ENCODE peak calls at places on chromosomes 11 and 22, in seven cellular contexts. J, P, B, Y, R, H and F are unnamed samples.

GRCh38 chr22:50119169-50119767 is 29.5 kb downstream of the MOV10L1 start:
- DNase-seq in J (no peak), P (no peak), B (no peak), Y (no peak), R (no peak), H (no peak), F (no peak)

GRCh38 chr11:41201156-41201555 is 258.3 kb downstream of the LRRC4C start:
- DNase-seq in J (no peak), P (peak; percentile 0), B (peak; percentile 59), Y (no peak), R (no peak), H (peak; percentile 3), F (peak; percentile 28)

GRCh38 chr22:33337524-33337923 is 279.3 kb upstream of the SYN3 start:
- DNase-seq in J (no peak), P (no peak), B (no peak), Y (peak; percentile 69), R (no peak), H (no peak), F (no peak)

GRCh38 chr11:119373917-119374631 is 7.4 kb downstream of the USP2 start:
- DNase-seq in J (peak; percentile 33), P (peak; percentile 75), B (peak; percentile 50), Y (peak; percentile 89), R (peak; percentile 71), H (peak; percentile 85), F (peak; percentile 82)

GRCh38 chr22:37818397-37819099 is 4.6 kb upstream of the GALR3 start:
- DNase-seq in J (no peak), P (peak; percentile 35), B (peak; percentile 81), Y (peak; percentile 76), R (peak; percentile 65), H (peak; percentile 61), F (peak; percentile 51)

GRCh38 chr11:126926376-126926791 is 74.2 kb downstream of the KIRREL3 start:
- DNase-seq in J (no peak), P (peak; percentile 70), B (no peak), Y (no peak), R (no peak), H (peak; percentile 25), F (no peak)

GRCh38 chr11:15888596-15889345 is 467.6 kb downstream of the SOX6 start:
- DNase-seq in J (no peak), P (peak; percentile 11), B (no peak), Y (no peak), R (no peak), H (no peak), F (no peak)

GRCh38 chr11:113141010-113141409 is 173.4 kb upstream of the TTC12 start:
- DNase-seq in J (no peak), P (no peak), B (no peak), Y (no peak), R (no peak), H (no peak), F (no peak)

GRCh38 chr11:70490208-70490607 is 91.9 kb downstream of the CTTN start:
- DNase-seq in J (no peak), P (no peak), B (peak; percentile 46), Y (no peak), R (peak; percentile 4), H (no peak), F (no peak)

DNA sequence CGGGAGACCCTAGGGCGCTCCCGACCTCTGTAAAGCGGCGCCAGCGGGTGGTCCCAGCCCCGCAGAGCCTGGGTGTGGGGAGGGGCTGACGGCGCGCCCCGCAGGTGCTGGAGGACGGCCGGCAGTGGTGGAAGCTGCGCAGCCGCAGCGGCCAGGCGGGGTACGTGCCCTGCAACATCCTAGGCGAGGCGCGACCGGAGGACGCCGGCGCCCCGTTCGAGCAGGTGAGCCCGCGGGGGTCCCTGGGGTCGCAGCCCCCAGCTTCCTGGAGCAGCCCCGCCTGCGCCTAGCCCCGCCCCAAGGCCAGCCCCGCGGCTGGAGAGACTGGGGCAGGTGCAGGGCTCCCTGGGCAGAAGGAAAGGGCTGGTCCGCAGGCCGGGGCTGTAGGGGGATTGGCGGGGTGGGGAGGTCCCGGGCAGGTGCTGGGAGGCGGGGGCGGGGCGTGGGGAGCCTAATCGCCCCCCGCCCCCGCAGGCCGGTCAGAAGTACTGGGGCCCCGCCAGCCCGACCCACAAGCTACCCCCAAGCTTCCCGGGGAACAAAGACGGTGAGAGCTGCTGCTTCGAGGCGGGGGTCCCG is 19.7 kb downstream of the EPS8L2 start:
- DNase-seq in J (no peak), P (no peak), B (no peak), Y (peak; percentile 26), R (peak; percentile 19), H (no peak), F (no peak)
- H3K4me3 ChIP-seq in J (no peak overlapping the region), P (no peak overlapping the region), B (peak overlapping the region; percentile 32), Y (no peak overlapping the region), R (peak overlapping the region; percentile 40), H (no peak overlapping the region), F (no peak overlapping the region)

GRCh38 chr11:45301537-45302246 is 15.6 kb upstream of the SYT13 start:
- DNase-seq in J (no peak), P (no peak), B (no peak), Y (no peak), R (no peak), H (no peak), F (no peak)

GRCh38 chr11:45305874-45306623 is 19.9 kb upstream of the SYT13 start:
- DNase-seq in J (no peak), P (no peak), B (no peak), Y (no peak), R (no peak), H (no peak), F (no peak)

GRCh38 chr11:45303316-45303715 is 17.2 kb upstream of the SYT13 start:
- DNase-seq in J (no peak), P (no peak), B (no peak), Y (no peak), R (no peak), H (no peak), F (no peak)

GRCh38 chr11:45304992-45305335 is 18.8 kb upstream of the SYT13 start:
- DNase-seq in J (no peak), P (no peak), B (no peak), Y (no peak), R (no peak), H (no peak), F (no peak)

GRCh38 chr11:45304111-45304991 is 18.2 kb upstream of the SYT13 start:
- DNase-seq in J (no peak), P (no peak), B (peak; percentile 37), Y (no peak), R (no peak), H (no peak), F (no peak)
- H3K4me3 ChIP-seq in J (no peak overlapping the region), P (no peak overlapping the region), B (no peak overlapping the region), Y (no peak overlapping the region), R (no peak overlapping the region), H (no peak overlapping the region), F (no peak overlapping the region)

GRCh38 chr11:121661796-121662508 is 209.2 kb upstream of the SORL1-AS1 start:
- DNase-seq in J (peak; percentile 79), P (peak; percentile 93), B (no peak), Y (no peak), R (no peak), H (peak; percentile 89), F (peak; percentile 94)
- H3K4me3 ChIP-seq in J (no peak overlapping the region), P (no peak overlapping the region), B (no peak overlapping the region), Y (no peak overlapping the region), R (no peak overlapping the region), H (no peak overlapping the region), F (no peak overlapping the region)

GRCh38 chr22:24806663-24807001 is 621 bp downstream of the SGSM1 start:
- DNase-seq in J (no peak), P (no peak), B (no peak), Y (no peak), R (no peak), H (no peak), F (no peak)
- H3K4me3 ChIP-seq in J (no peak overlapping the region), P (no peak overlapping the region), B (no peak overlapping the region), Y (no peak overlapping the region), R (peak overlapping the region; percentile 57), H (no peak overlapping the region), F (no peak overlapping the region)

GRCh38 chr22:45212306-45212709 is 28.4 kb downstream of the KIAA0930 start:
- DNase-seq in J (peak; percentile 74), P (peak; percentile 96), B (no peak), Y (peak; percentile 50), R (peak; percentile 78), H (peak; percentile 88), F (peak; percentile 91)

GRCh38 chr22:45212992-45213751 is 27.5 kb downstream of the KIAA0930 start:
- DNase-seq in J (no peak), P (peak; percentile 81), B (no peak), Y (peak; percentile 31), R (peak; percentile 57), H (peak; percentile 49), F (peak; percentile 87)

GRCh38 chr22:45210577-45211431 is 29.9 kb downstream of the KIAA0930 start:
- DNase-seq in J (peak; percentile 82), P (no peak), B (no peak), Y (no peak), R (no peak), H (no peak), F (peak; percentile 89)

GRCh38 chr22:45211435-45211834 is 29.3 kb downstream of the KIAA0930 start:
- DNase-seq in J (no peak), P (no peak), B (no peak), Y (no peak), R (no peak), H (no peak), F (peak; percentile 84)

DNA sequence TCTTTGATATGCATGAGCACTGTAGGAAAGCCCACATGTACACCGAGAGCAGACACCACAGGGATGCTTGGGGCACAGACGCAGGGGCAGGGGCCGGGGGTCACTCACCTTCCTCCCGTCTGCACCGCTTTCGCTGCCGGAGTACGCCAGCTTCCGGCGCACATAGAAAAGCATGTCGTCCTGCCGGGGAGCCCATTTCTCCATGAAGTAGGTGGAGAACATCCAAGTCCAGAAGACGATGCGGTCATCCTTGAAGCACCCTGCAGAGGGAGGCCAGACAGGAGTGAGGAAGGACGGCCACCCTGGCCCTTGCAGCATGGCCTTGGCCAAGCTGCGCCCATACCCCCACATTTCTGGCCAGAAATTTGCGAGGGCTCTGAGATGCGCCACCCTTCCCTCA is 28.8 kb downstream of the KIAA0930 start:
- DNase-seq in J (no peak), P (no peak), B (no peak), Y (no peak), R (no peak), H (no peak), F (peak; percentile 73)
- H3K4me3 ChIP-seq in J (peak overlapping the region; percentile 49), P (peak overlapping the region; percentile 30), B (no peak overlapping the region), Y (no peak overlapping the region), R (peak overlapping the region; percentile 57), H (peak overlapping the region; percentile 47), F (peak overlapping the region; percentile 39)

DNA sequence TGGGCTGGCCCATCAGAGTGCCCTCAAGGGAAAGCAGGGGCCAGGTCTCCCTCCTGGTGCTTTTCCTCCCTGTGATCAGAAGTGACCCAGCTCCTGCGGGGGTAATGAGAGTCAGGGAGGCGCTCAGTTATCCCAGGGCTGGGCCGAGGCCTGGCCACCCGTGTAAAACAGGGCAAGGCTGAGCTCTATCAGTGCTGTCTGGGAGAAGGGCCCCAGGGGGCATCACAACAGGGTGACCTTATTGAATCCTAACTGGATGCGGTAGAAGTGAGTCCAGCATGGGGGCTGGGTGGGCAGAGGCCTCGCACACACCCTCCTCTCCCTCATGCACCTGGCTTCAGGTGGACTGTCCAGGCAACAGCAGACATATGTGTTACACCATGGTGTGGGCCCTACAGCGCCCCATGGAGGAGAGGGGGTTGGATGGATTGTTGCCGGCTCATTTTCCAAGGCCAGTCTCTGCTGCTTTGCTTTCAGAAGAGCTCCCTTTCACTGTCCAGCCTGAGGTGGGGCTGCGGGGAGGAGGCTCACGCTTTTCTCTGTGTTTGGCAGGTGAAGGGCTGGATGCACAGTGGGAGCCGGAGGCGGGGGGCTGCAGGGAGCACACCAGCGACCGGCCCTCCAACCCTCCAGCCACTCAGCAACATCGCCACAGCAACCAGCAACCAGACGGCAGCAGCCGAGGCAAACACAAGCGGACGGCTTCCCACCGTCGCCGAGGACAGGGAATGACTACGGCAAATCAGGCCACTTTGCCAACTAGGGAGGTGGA is 24.6 kb downstream of the GNAZ start:
- DNase-seq in J (no peak), P (no peak), B (no peak), Y (no peak), R (no peak), H (no peak), F (no peak)
- H3K4me3 ChIP-seq in J (no peak overlapping the region), P (no peak overlapping the region), B (no peak overlapping the region), Y (no peak overlapping the region), R (no peak overlapping the region), H (no peak overlapping the region), F (no peak overlapping the region)